ENCODE peak calls at places on chromosomes 3 and 15, in six cellular contexts. H, M, C, S, D and U are unnamed samples.

GRCh38 chr3:82030932-82031331 is 269.5 kb upstream of the GBE1 start:
- DNase-seq in H (no peak), M (no peak), C (no peak), S (no peak), D (no peak), U (no peak)

GRCh38 chr15:73330206-73331051 is 38.3 kb downstream of the HCN4 start:
- DNase-seq in H (no peak), M (no peak), C (no peak), S (no peak), D (no peak), U (no peak)

GRCh38 chr15:37101634-37102314 is 1.4 kb upstream of the MEIS2 start:
- DNase-seq in H (peak), M (no peak), C (no peak), S (peak), D (peak), U (no peak)

GRCh38 chr3:72272356-72272755 is 487.4 kb upstream of the PROK2 start:
- DNase-seq in H (no peak), M (no peak), C (no peak), S (no peak), D (no peak), U (no peak)

GRCh38 chr3:14538451-14539088 is 1.6 kb downstream of the GRIP2 start:
- DNase-seq in H (no peak), M (no peak), C (no peak), S (no peak), D (no peak), U (no peak)

GRCh38 chr3:181687190-181687589 is 24.5 kb upstream of the SOX2 start:
- DNase-seq in H (no peak), M (no peak), C (no peak), S (no peak), D (no peak), U (no peak)

GRCh38 chr3:3665961-3666640 is 133.1 kb upstream of the LRRN1 start:
- DNase-seq in H (no peak), M (peak), C (no peak), S (no peak), D (no peak), U (no peak)

GRCh38 chr3:159928692-159929091 is 59.9 kb upstream of the IL12A start:
- DNase-seq in H (no peak), M (no peak), C (no peak), S (no peak), D (no peak), U (no peak)

GRCh38 chr3:182644800-182645433 is 148.4 kb upstream of the ATP11B start:
- DNase-seq in H (no peak), M (no peak), C (no peak), S (no peak), D (no peak), U (no peak)

GRCh38 chr3:61894988-61895935 is 333.9 kb downstream of the PTPRG start:
- DNase-seq in H (no peak), M (peak), C (no peak), S (peak), D (peak), U (peak)

GRCh38 chr3:136819784-136820640 is 1.1 kb downstream of the SLC35G2 start:
- DNase-seq in H (no peak), M (no peak), C (no peak), S (peak), D (peak), U (no peak)

GRCh38 chr3:184338538-184338945 is 1.1 kb downstream of the FAM131A start:
- DNase-seq in H (no peak), M (no peak), C (peak), S (no peak), D (peak), U (no peak)

GRCh38 chr3:112682361-112682760 is 41.4 kb upstream of the CCDC80 start:
- DNase-seq in H (no peak), M (no peak), C (no peak), S (no peak), D (no peak), U (no peak)

GRCh38 chr3:10417849-10418248 is 87.5 kb downstream of the ATP2B2 start:
- DNase-seq in H (peak), M (no peak), C (no peak), S (peak), D (peak), U (peak)

GRCh38 chr15:75523011-75523410 is 56.1 kb downstream of the PTPN9 start:
- DNase-seq in H (no peak), M (no peak), C (no peak), S (no peak), D (no peak), U (no peak)

GRCh38 chr3:72318504-72319201 is 529.6 kb downstream of the SHQ1 start:
- DNase-seq in H (no peak), M (no peak), C (no peak), S (peak), D (no peak), U (no peak)

GRCh38 chr15:28082891-28083688 is 16.0 kb downstream of the OCA2 start:
- DNase-seq in H (no peak), M (no peak), C (no peak), S (peak), D (no peak), U (no peak)

GRCh38 chr15:101043011-101043410 is 123.9 kb downstream of the LRRK1 start:
- DNase-seq in H (no peak), M (no peak), C (no peak), S (no peak), D (no peak), U (no peak)

GRCh38 chr3:43024183-43024865 is 45.2 kb downstream of the GASK1A start:
- DNase-seq in H (no peak), M (no peak), C (no peak), S (no peak), D (no peak), U (no peak)

GRCh38 chr3:126509565-126510322 is 7.8 kb downstream of the UROC1 start:
- DNase-seq in H (no peak), M (no peak), C (no peak), S (no peak), D (no peak), U (no peak)

GRCh38 chr3:57787867-57788623 is 31.9 kb downstream of the SLMAP start:
- DNase-seq in H (peak), M (peak), C (no peak), S (no peak), D (peak), U (no peak)

GRCh38 chr15:90873998-90874605 is 5.7 kb downstream of the FURIN start:
- DNase-seq in H (peak), M (no peak), C (no peak), S (peak), D (no peak), U (no peak)

GRCh38 chr3:165874663-165875489 is 37.7 kb upstream of the BCHE start:
- DNase-seq in H (no peak), M (no peak), C (no peak), S (peak), D (no peak), U (no peak)

GRCh38 chr3:69902386-69902785 is 97.1 kb upstream of the SAMMSON start:
- DNase-seq in H (no peak), M (no peak), C (no peak), S (no peak), D (no peak), U (no peak)

GRCh38 chr3:15918988-15919387 is 121.2 kb upstream of the ANKRD28 start:
- DNase-seq in H (no peak), M (no peak), C (no peak), S (no peak), D (no peak), U (no peak)

GRCh38 chr15:88803241-88803919 is at the start of gene ACAN:
- DNase-seq in H (no peak), M (no peak), C (no peak), S (no peak), D (peak), U (no peak)

GRCh38 chr3:100875239-100875638 is 118.0 kb downstream of the ABI3BP start:
- DNase-seq in H (no peak), M (no peak), C (no peak), S (no peak), D (peak), U (no peak)

GRCh38 chr3:42036483-42036823 is 54.7 kb upstream of the TRAK1 start:
- DNase-seq in H (no peak), M (no peak), C (no peak), S (peak), D (peak), U (no peak)

GRCh38 chr3:72001758-72002157 is 216.8 kb upstream of the PROK2 start:
- DNase-seq in H (no peak), M (no peak), C (no peak), S (no peak), D (no peak), U (no peak)

GRCh38 chr3:190051643-190052042 is 69.1 kb downstream of the P3H2 start:
- DNase-seq in H (no peak), M (no peak), C (no peak), S (no peak), D (no peak), U (no peak)

GRCh38 chr15:64461577-64462162 is 1.3 kb downstream of the ZNF609 start:
- DNase-seq in H (peak), M (no peak), C (no peak), S (peak), D (peak), U (no peak)

GRCh38 chr3:177822826-177823225 is 625.5 kb upstream of the TBL1XR1 start:
- DNase-seq in H (no peak), M (no peak), C (no peak), S (no peak), D (no peak), U (no peak)
- TF ChIP-seq GABPA in H (no peak), M (no peak), C (no peak), S (no peak), D (no peak), U (no peak)

GRCh38 chr15:72206677-72207000 is 9.1 kb upstream of the GRAMD2A start:
- DNase-seq in H (no peak), M (no peak), C (no peak), S (no peak), D (no peak), U (no peak)

GRCh38 chr15:72203507-72203837 is 5.9 kb upstream of the GRAMD2A start:
- DNase-seq in H (no peak), M (no peak), C (no peak), S (no peak), D (peak), U (no peak)

GRCh38 chr15:72202801-72203506 is 5.4 kb upstream of the GRAMD2A start:
- DNase-seq in H (no peak), M (no peak), C (no peak), S (no peak), D (no peak), U (no peak)

GRCh38 chr15:72205896-72206676 is 8.5 kb upstream of the GRAMD2A start:
- DNase-seq in H (no peak), M (no peak), C (no peak), S (no peak), D (no peak), U (peak)

DNA sequence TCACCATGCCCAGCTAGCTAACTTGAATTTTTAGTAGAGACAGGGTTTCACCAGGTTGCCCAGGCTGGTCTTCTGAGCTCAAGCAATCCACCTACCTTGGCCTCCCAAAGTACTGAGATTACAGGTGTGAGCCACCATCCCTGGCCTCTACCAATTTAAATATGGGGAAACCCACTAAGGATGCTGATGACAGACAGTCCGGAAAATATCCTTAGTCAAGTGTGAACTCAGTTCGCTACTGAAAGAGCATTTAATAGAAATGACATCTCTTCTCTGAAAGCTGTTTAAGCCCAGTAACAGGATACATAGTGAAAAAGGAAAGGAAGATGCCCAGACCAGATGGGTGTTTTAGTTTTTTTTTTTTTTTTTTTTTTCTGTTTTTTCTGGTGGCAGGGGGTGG is 7.7 kb upstream of the GRAMD2A start:
- DNase-seq in H (no peak), M (no peak), C (no peak), S (no peak), D (no peak), U (no peak)
- H3K27ac ChIP-seq in H (no peak), M (no peak), C (no peak), S (no peak), D (no peak), U (no peak)

GRCh38 chr15:51286816-51287215 is 51.6 kb downstream of the CYP19A1 start:
- DNase-seq in H (no peak), M (no peak), C (no peak), S (peak), D (no peak), U (peak)
- TF ChIP-seq GABPA in H (no peak), M (no peak), C (no peak), S (no peak), D (no peak), U (no peak)

GRCh38 chr3:171456765-171457164 is 3.4 kb downstream of the TNIK start:
- DNase-seq in H (no peak), M (no peak), C (no peak), S (no peak), D (no peak), U (no peak)

GRCh38 chr3:171458857-171459129 is 1.4 kb downstream of the TNIK start:
- DNase-seq in H (no peak), M (no peak), C (no peak), S (no peak), D (peak), U (no peak)

GRCh38 chr3:171457263-171458055 is 2.7 kb downstream of the TNIK start:
- DNase-seq in H (no peak), M (no peak), C (no peak), S (no peak), D (no peak), U (no peak)

GRCh38 chr3:171459130-171459941 is 869 bp downstream of the TNIK start:
- DNase-seq in H (peak), M (no peak), C (no peak), S (no peak), D (peak), U (no peak)

DNA sequence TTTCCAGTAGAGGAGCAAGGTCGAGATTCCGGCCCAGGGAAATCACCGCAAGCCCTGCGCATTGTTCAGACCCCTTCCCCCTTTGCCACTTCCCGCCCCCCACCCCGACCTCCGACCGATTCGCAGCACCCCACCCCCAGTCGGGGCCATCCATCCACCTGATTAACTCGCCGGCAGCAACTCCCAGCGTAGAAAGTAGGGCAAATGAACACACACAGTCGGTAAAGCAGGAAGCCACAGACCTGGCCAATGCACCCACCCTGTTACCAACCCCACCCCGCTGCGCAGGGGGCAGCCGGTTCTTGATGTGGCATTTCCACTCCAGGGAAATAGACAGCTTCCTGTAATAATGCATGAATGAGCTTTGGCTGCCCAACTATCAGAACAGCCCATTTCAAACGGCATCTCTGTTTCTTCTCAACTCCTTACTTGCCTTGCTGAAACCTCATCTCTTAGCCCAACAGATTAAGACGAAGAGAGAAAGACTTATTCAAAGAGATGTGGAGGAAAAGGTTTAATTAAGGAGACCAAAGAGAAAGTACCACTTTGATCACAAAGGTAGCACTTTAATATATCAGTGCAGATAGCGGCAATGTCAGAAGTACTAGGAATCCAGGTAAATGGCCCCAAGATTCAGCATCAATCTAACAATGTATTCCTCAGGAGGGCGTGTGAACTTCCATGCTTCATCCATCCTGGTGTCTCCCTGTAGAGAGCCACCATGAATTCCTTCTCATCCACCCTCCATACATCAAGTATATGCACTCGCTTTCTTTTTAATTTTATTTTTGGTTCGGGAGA is 1.9 kb downstream of the TNIK start:
- DNase-seq in H (no peak), M (no peak), C (no peak), S (no peak), D (no peak), U (no peak)
- H3K27ac ChIP-seq in H (no peak), M (peak), C (no peak), S (no peak), D (no peak), U (no peak)

GRCh38 chr3:79167651-79168416 is 600.0 kb downstream of the ROBO1 start:
- DNase-seq in H (no peak), M (no peak), C (no peak), S (no peak), D (no peak), U (no peak)
- TF ChIP-seq GABPA in H (no peak), M (no peak), C (no peak), S (no peak), D (no peak), U (no peak)

GRCh38 chr15:63435416-63435815 is 53.8 kb upstream of the CA12 start:
- DNase-seq in H (no peak), M (no peak), C (no peak), S (no peak), D (no peak), U (no peak)
- H3K27ac ChIP-seq in H (no peak), M (no peak), C (no peak), S (no peak), D (no peak), U (no peak)

DNA sequence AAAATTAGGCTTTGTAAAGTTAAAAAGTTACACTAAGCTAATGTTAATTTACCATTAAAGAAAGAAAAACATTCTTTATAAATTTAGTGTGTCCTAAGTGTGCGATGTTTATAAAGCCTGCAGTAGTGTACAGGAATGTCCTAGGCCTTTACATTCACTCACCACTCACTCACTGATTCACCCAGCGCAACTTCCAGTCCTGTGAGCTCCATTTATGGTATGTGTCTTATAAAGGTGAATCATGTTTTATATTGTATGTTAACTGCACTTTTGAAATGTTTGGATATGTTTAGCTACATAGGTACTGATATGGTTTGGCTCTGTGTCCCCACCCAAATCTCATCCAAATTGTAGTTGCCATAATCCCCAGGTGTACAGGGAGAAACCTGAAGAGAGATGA is 549.7 kb upstream of the EPHA6 start:
- DNase-seq in H (no peak), M (no peak), C (no peak), S (no peak), D (no peak), U (no peak)
- TF ChIP-seq GABPA in H (no peak), M (no peak), C (no peak), S (no peak), D (no peak), U (no peak)